ENCODE peak calls at places on chromosomes 6 and 20, in nine cellular contexts. B, F, L, R, P, W, T, Z and K are unnamed samples.
A peak's percentile ranks its signal among the peaks of the same experiment; 100 is the strongest.

GRCh38 chr20:35697696-35698297 is 1.4 kb downstream of the NFS1 start:
- DNase-seq in Z (no peak), R (no peak), P (no peak), W (no peak), L (no peak), F (no peak), B (no peak), T (no peak), K (no peak)

GRCh38 chr20:53517146-53517545 is 76.5 kb downstream of the ZNF217 start:
- DNase-seq in R (no peak), W (no peak), B (no peak), P (no peak), L (no peak), T (no peak), Z (no peak), F (no peak), K (no peak)

GRCh38 chr6:139977887-139978332 is 603.5 kb upstream of the CITED2 start:
- DNase-seq in B (no peak), L (no peak), T (no peak), F (no peak), R (no peak), Z (peak; percentile 96), W (no peak), P (no peak), K (no peak)

GRCh38 chr6:41228616-41229015 is 467 bp downstream of the TREML4 start:
- DNase-seq in R (no peak), W (no peak), F (peak; percentile 28), T (no peak), L (no peak), B (no peak), P (no peak), Z (peak; percentile 20), K (no peak)

GRCh38 chr20:58071991-58072390 is 156.5 kb downstream of the ANKRD60 start:
- DNase-seq in B (no peak), T (no peak), Z (no peak), P (no peak), L (no peak), F (no peak), R (no peak), W (no peak), K (no peak)

GRCh38 chr6:167470101-167470835 is 145.4 kb downstream of the TTLL2 start:
- DNase-seq in F (no peak), W (no peak), T (no peak), P (no peak), L (no peak), Z (no peak), R (no peak), B (no peak), K (no peak)

GRCh38 chr6:158674342-158674969 is 24.6 kb downstream of the SYTL3 start:
- DNase-seq in T (no peak), L (no peak), W (no peak), F (no peak), R (no peak), B (no peak), P (no peak), Z (no peak), K (no peak)

GRCh38 chr20:24784607-24785006 is 164.5 kb upstream of the CST7 start:
- DNase-seq in B (no peak), W (no peak), P (no peak), R (no peak), L (no peak), F (no peak), T (no peak), Z (no peak), K (no peak)

GRCh38 chr6:106973018-106973840 is 1.3 kb downstream of the CD24 start:
- DNase-seq in W (no peak), T (no peak), R (no peak), L (no peak), P (peak; percentile 28), F (no peak), B (no peak), Z (no peak), K (peak; percentile 66)

GRCh38 chr6:159723259-159723658 is 4.0 kb upstream of the WTAP start:
- DNase-seq in T (no peak), Z (no peak), F (no peak), R (no peak), W (no peak), P (no peak), L (no peak), B (no peak), K (no peak)

GRCh38 chr6:15329154-15329781 is 83.4 kb downstream of the JARID2 start:
- DNase-seq in F (no peak), T (no peak), W (peak; percentile 77), Z (peak; percentile 82), L (no peak), R (no peak), B (no peak), P (no peak), K (peak; percentile 38)

GRCh38 chr6:692858-693736 is at the start of gene EXOC2:
- DNase-seq in P (peak; percentile 93), B (peak; percentile 72), T (peak; percentile 19), R (peak; percentile 87), L (peak; percentile 92), F (peak; percentile 82), Z (peak; percentile 78), W (peak; percentile 36), K (peak; percentile 91)

GRCh38 chr6:29841030-29841429 is 13.4 kb downstream of the HLA-G start:
- DNase-seq in W (no peak), T (no peak), L (no peak), P (no peak), F (no peak), B (no peak), Z (no peak), R (no peak), K (no peak)

GRCh38 chr6:133921249-133921859 is 31.7 kb upstream of the TBPL1 start:
- DNase-seq in W (peak; percentile 66), T (peak; percentile 53), B (peak; percentile 76), R (peak; percentile 84), P (peak; percentile 81), L (peak; percentile 74), Z (peak; percentile 88), F (peak; percentile 80), K (peak; percentile 89)

GRCh38 chr6:135209803-135210202 is 28.7 kb downstream of the MYB start:
- DNase-seq in R (no peak), Z (no peak), W (no peak), P (no peak), F (no peak), L (no peak), B (no peak), T (no peak), K (no peak)

GRCh38 chr6:129356129-129356528 is 353.8 kb downstream of the ARHGAP18 start:
- DNase-seq in L (no peak), W (no peak), F (no peak), R (no peak), B (no peak), Z (no peak), T (no peak), P (no peak), K (no peak)

GRCh38 chr6:121686611-121687023 is 251.2 kb downstream of the GJA1 start:
- DNase-seq in L (peak; percentile 56), B (no peak), Z (no peak), T (no peak), P (peak; percentile 24), R (no peak), W (no peak), F (no peak), K (no peak)

GRCh38 chr6:18062733-18063132 is 59.7 kb downstream of the NHLRC1 start:
- DNase-seq in R (no peak), F (no peak), P (no peak), W (no peak), T (no peak), Z (no peak), B (no peak), L (no peak), K (no peak)

GRCh38 chr20:18005170-18005989 is 36.6 kb downstream of the MGME1 start:
- DNase-seq in Z (no peak), F (no peak), B (no peak), W (no peak), T (no peak), R (no peak), P (no peak), L (no peak), K (no peak)